ENCODE peak calls at places on chromosome 15, in nine cellular contexts. One of them, this sample, is unnamed.

GRCh38 chr15:52496776-52497470 is 31.8 kb downstream of the MYO5A start:
- DNase-seq in lower lobe of right lung: no peak
- DNase-seq in T-helper 17 cell: no peak
- DNase-seq in NK-92 treated with Interleukin-12 subunit alpha and Interleukin-12 subunit beta, amount 100 ng/mL, for 24 hours: peak
- DNase-seq in globus pallidus: no peak
- DNase-seq in mucosa of gallbladder: no peak
- DNase-seq in HTR-8/SVneo: no peak
- DNase-seq in substantia nigra: no peak
- DNase-seq in A673: no peak
- DNase-seq in this sample: no peak

GRCh38 chr15:100560323-100560722 is 31.6 kb upstream of the CERS3 start:
- DNase-seq in HTR-8/SVneo: no peak
- DNase-seq in mucosa of gallbladder: no peak
- DNase-seq in globus pallidus: no peak
- DNase-seq in T-helper 17 cell: no peak
- DNase-seq in A673: no peak
- DNase-seq in lower lobe of right lung: no peak
- DNase-seq in NK-92 treated with Interleukin-12 subunit alpha and Interleukin-12 subunit beta, amount 100 ng/mL, for 24 hours: no peak
- DNase-seq in substantia nigra: no peak
- DNase-seq in this sample: no peak

GRCh38 chr15:65887565-65887964 is 18.3 kb downstream of the RAB11A start:
- DNase-seq in A673: no peak
- DNase-seq in mucosa of gallbladder: no peak
- DNase-seq in T-helper 17 cell: no peak
- DNase-seq in lower lobe of right lung: no peak
- DNase-seq in NK-92 treated with Interleukin-12 subunit alpha and Interleukin-12 subunit beta, amount 100 ng/mL, for 24 hours: no peak
- DNase-seq in substantia nigra: no peak
- DNase-seq in HTR-8/SVneo: no peak
- DNase-seq in globus pallidus: no peak
- DNase-seq in this sample: peak

GRCh38 chr15:72846027-72846426 is 62.5 kb upstream of the ADPGK start:
- DNase-seq in lower lobe of right lung: no peak
- DNase-seq in mucosa of gallbladder: no peak
- DNase-seq in substantia nigra: no peak
- DNase-seq in NK-92 treated with Interleukin-12 subunit alpha and Interleukin-12 subunit beta, amount 100 ng/mL, for 24 hours: no peak
- DNase-seq in A673: no peak
- DNase-seq in globus pallidus: no peak
- DNase-seq in HTR-8/SVneo: no peak
- DNase-seq in T-helper 17 cell: no peak
- DNase-seq in this sample: no peak

GRCh38 chr15:99143230-99143629 is 38.4 kb downstream of the SYNM start:
- DNase-seq in A673: no peak
- DNase-seq in globus pallidus: no peak
- DNase-seq in mucosa of gallbladder: no peak
- DNase-seq in T-helper 17 cell: no peak
- DNase-seq in lower lobe of right lung: no peak
- DNase-seq in HTR-8/SVneo: no peak
- DNase-seq in NK-92 treated with Interleukin-12 subunit alpha and Interleukin-12 subunit beta, amount 100 ng/mL, for 24 hours: no peak
- DNase-seq in substantia nigra: no peak
- DNase-seq in this sample: no peak

GRCh38 chr15:70091649-70092461 is 5.9 kb downstream of the TLE3 start:
- DNase-seq in globus pallidus: no peak
- DNase-seq in lower lobe of right lung: no peak
- DNase-seq in mucosa of gallbladder: peak
- DNase-seq in substantia nigra: no peak
- DNase-seq in NK-92 treated with Interleukin-12 subunit alpha and Interleukin-12 subunit beta, amount 100 ng/mL, for 24 hours: no peak
- DNase-seq in A673: peak
- DNase-seq in HTR-8/SVneo: no peak
- DNase-seq in T-helper 17 cell: no peak
- DNase-seq in this sample: no peak

GRCh38 chr15:40906101-40906946 is 12.1 kb downstream of the VPS18 start:
- DNase-seq in A673: peak
- DNase-seq in HTR-8/SVneo: peak
- DNase-seq in substantia nigra: peak
- DNase-seq in mucosa of gallbladder: peak
- DNase-seq in NK-92 treated with Interleukin-12 subunit alpha and Interleukin-12 subunit beta, amount 100 ng/mL, for 24 hours: no peak
- DNase-seq in lower lobe of right lung: peak
- DNase-seq in T-helper 17 cell: peak
- DNase-seq in globus pallidus: peak
- DNase-seq in this sample: peak

GRCh38 chr15:89461386-89461785 is 35.0 kb downstream of the RHCG start:
- DNase-seq in lower lobe of right lung: no peak
- DNase-seq in mucosa of gallbladder: no peak
- DNase-seq in NK-92 treated with Interleukin-12 subunit alpha and Interleukin-12 subunit beta, amount 100 ng/mL, for 24 hours: no peak
- DNase-seq in globus pallidus: no peak
- DNase-seq in HTR-8/SVneo: no peak
- DNase-seq in T-helper 17 cell: no peak
- DNase-seq in A673: no peak
- DNase-seq in substantia nigra: no peak
- DNase-seq in this sample: no peak

GRCh38 chr15:74906193-74906449 is 530 bp downstream of the FAM219B start:
- DNase-seq in NK-92 treated with Interleukin-12 subunit alpha and Interleukin-12 subunit beta, amount 100 ng/mL, for 24 hours: no peak
- DNase-seq in T-helper 17 cell: no peak
- DNase-seq in mucosa of gallbladder: no peak
- DNase-seq in A673: peak
- DNase-seq in HTR-8/SVneo: no peak
- DNase-seq in lower lobe of right lung: peak
- DNase-seq in globus pallidus: peak
- DNase-seq in substantia nigra: no peak
- DNase-seq in this sample: peak

GRCh38 chr15:90496791-90497190 is 32.9 kb upstream of the CRTC3 start:
- DNase-seq in A673: no peak
- DNase-seq in T-helper 17 cell: no peak
- DNase-seq in globus pallidus: no peak
- DNase-seq in NK-92 treated with Interleukin-12 subunit alpha and Interleukin-12 subunit beta, amount 100 ng/mL, for 24 hours: no peak
- DNase-seq in HTR-8/SVneo: no peak
- DNase-seq in mucosa of gallbladder: no peak
- DNase-seq in substantia nigra: no peak
- DNase-seq in lower lobe of right lung: no peak
- DNase-seq in this sample: no peak

GRCh38 chr15:100994597-100995446 is 75.7 kb downstream of the LRRK1 start:
- DNase-seq in T-helper 17 cell: no peak
- DNase-seq in lower lobe of right lung: peak
- DNase-seq in NK-92 treated with Interleukin-12 subunit alpha and Interleukin-12 subunit beta, amount 100 ng/mL, for 24 hours: no peak
- DNase-seq in globus pallidus: no peak
- DNase-seq in HTR-8/SVneo: no peak
- DNase-seq in substantia nigra: no peak
- DNase-seq in mucosa of gallbladder: peak
- DNase-seq in A673: no peak
- DNase-seq in this sample: no peak

GRCh38 chr15:100844167-100844566 is 35.5 kb upstream of the ALDH1A3 start:
- DNase-seq in NK-92 treated with Interleukin-12 subunit alpha and Interleukin-12 subunit beta, amount 100 ng/mL, for 24 hours: no peak
- DNase-seq in T-helper 17 cell: no peak
- DNase-seq in HTR-8/SVneo: no peak
- DNase-seq in mucosa of gallbladder: no peak
- DNase-seq in lower lobe of right lung: no peak
- DNase-seq in globus pallidus: no peak
- DNase-seq in A673: no peak
- DNase-seq in substantia nigra: no peak
- DNase-seq in this sample: no peak

GRCh38 chr15:49675051-49675450 is 54.2 kb downstream of the DTWD1 start:
- DNase-seq in globus pallidus: no peak
- DNase-seq in HTR-8/SVneo: peak
- DNase-seq in substantia nigra: no peak
- DNase-seq in T-helper 17 cell: no peak
- DNase-seq in mucosa of gallbladder: no peak
- DNase-seq in lower lobe of right lung: no peak
- DNase-seq in A673: no peak
- DNase-seq in NK-92 treated with Interleukin-12 subunit alpha and Interleukin-12 subunit beta, amount 100 ng/mL, for 24 hours: no peak
- DNase-seq in this sample: no peak

GRCh38 chr15:40264321-40265153 is 18.3 kb downstream of the ANKRD63 start:
- DNase-seq in substantia nigra: no peak
- DNase-seq in HTR-8/SVneo: no peak
- DNase-seq in A673: no peak
- DNase-seq in T-helper 17 cell: no peak
- DNase-seq in mucosa of gallbladder: no peak
- DNase-seq in NK-92 treated with Interleukin-12 subunit alpha and Interleukin-12 subunit beta, amount 100 ng/mL, for 24 hours: no peak
- DNase-seq in lower lobe of right lung: no peak
- DNase-seq in globus pallidus: no peak
- DNase-seq in this sample: no peak

GRCh38 chr15:95761742-95762141 is 568.8 kb upstream of the NR2F2 start:
- DNase-seq in mucosa of gallbladder: no peak
- DNase-seq in T-helper 17 cell: no peak
- DNase-seq in NK-92 treated with Interleukin-12 subunit alpha and Interleukin-12 subunit beta, amount 100 ng/mL, for 24 hours: no peak
- DNase-seq in lower lobe of right lung: no peak
- DNase-seq in globus pallidus: no peak
- DNase-seq in HTR-8/SVneo: no peak
- DNase-seq in A673: no peak
- DNase-seq in substantia nigra: no peak
- DNase-seq in this sample: no peak

GRCh38 chr15:94607176-94607654 is 375.9 kb downstream of the MCTP2 start:
- DNase-seq in NK-92 treated with Interleukin-12 subunit alpha and Interleukin-12 subunit beta, amount 100 ng/mL, for 24 hours: no peak
- DNase-seq in lower lobe of right lung: no peak
- DNase-seq in A673: peak
- DNase-seq in HTR-8/SVneo: no peak
- DNase-seq in substantia nigra: no peak
- DNase-seq in mucosa of gallbladder: peak
- DNase-seq in globus pallidus: peak
- DNase-seq in T-helper 17 cell: no peak
- DNase-seq in this sample: peak

GRCh38 chr15:77768107-77768506 is 135.4 kb upstream of the LINGO1 start:
- DNase-seq in NK-92 treated with Interleukin-12 subunit alpha and Interleukin-12 subunit beta, amount 100 ng/mL, for 24 hours: no peak
- DNase-seq in mucosa of gallbladder: no peak
- DNase-seq in A673: no peak
- DNase-seq in globus pallidus: no peak
- DNase-seq in T-helper 17 cell: no peak
- DNase-seq in HTR-8/SVneo: no peak
- DNase-seq in substantia nigra: no peak
- DNase-seq in lower lobe of right lung: no peak
- DNase-seq in this sample: no peak

GRCh38 chr15:46502668-46503067 is 867.8 kb downstream of the SQOR start:
- DNase-seq in T-helper 17 cell: no peak
- DNase-seq in HTR-8/SVneo: peak
- DNase-seq in A673: peak
- DNase-seq in lower lobe of right lung: no peak
- DNase-seq in NK-92 treated with Interleukin-12 subunit alpha and Interleukin-12 subunit beta, amount 100 ng/mL, for 24 hours: no peak
- DNase-seq in substantia nigra: no peak
- DNase-seq in globus pallidus: no peak
- DNase-seq in mucosa of gallbladder: no peak
- DNase-seq in this sample: no peak

GRCh38 chr15:75508741-75509532 is 57.4 kb upstream of the SIN3A start:
- DNase-seq in NK-92 treated with Interleukin-12 subunit alpha and Interleukin-12 subunit beta, amount 100 ng/mL, for 24 hours: no peak
- DNase-seq in mucosa of gallbladder: no peak
- DNase-seq in substantia nigra: no peak
- DNase-seq in HTR-8/SVneo: no peak
- DNase-seq in globus pallidus: no peak
- DNase-seq in lower lobe of right lung: no peak
- DNase-seq in A673: peak
- DNase-seq in T-helper 17 cell: no peak
- DNase-seq in this sample: peak

GRCh38 chr15:95302206-95302605 is 1028.3 kb upstream of the NR2F2 start:
- DNase-seq in HTR-8/SVneo: no peak
- DNase-seq in globus pallidus: no peak
- DNase-seq in mucosa of gallbladder: no peak
- DNase-seq in NK-92 treated with Interleukin-12 subunit alpha and Interleukin-12 subunit beta, amount 100 ng/mL, for 24 hours: no peak
- DNase-seq in A673: peak
- DNase-seq in substantia nigra: no peak
- DNase-seq in lower lobe of right lung: no peak
- DNase-seq in T-helper 17 cell: no peak
- DNase-seq in this sample: no peak

GRCh38 chr15:40936709-40937666 is 7.8 kb downstream of the DLL4 start:
- DNase-seq in substantia nigra: no peak
- DNase-seq in A673: peak
- DNase-seq in globus pallidus: no peak
- DNase-seq in mucosa of gallbladder: no peak
- DNase-seq in HTR-8/SVneo: no peak
- DNase-seq in NK-92 treated with Interleukin-12 subunit alpha and Interleukin-12 subunit beta, amount 100 ng/mL, for 24 hours: no peak
- DNase-seq in T-helper 17 cell: no peak
- DNase-seq in lower lobe of right lung: no peak
- DNase-seq in this sample: no peak

GRCh38 chr15:40769310-40770146 is at the start of gene C15orf62:
- DNase-seq in T-helper 17 cell: no peak
- DNase-seq in A673: peak
- DNase-seq in lower lobe of right lung: peak
- DNase-seq in globus pallidus: no peak
- DNase-seq in substantia nigra: no peak
- DNase-seq in HTR-8/SVneo: peak
- DNase-seq in NK-92 treated with Interleukin-12 subunit alpha and Interleukin-12 subunit beta, amount 100 ng/mL, for 24 hours: no peak
- DNase-seq in mucosa of gallbladder: peak
- DNase-seq in this sample: peak

GRCh38 chr15:66170042-66170441 is 83.5 kb downstream of the MEGF11 start:
- DNase-seq in mucosa of gallbladder: no peak
- DNase-seq in lower lobe of right lung: no peak
- DNase-seq in substantia nigra: no peak
- DNase-seq in globus pallidus: no peak
- DNase-seq in NK-92 treated with Interleukin-12 subunit alpha and Interleukin-12 subunit beta, amount 100 ng/mL, for 24 hours: no peak
- DNase-seq in HTR-8/SVneo: no peak
- DNase-seq in A673: no peak
- DNase-seq in T-helper 17 cell: no peak
- DNase-seq in this sample: no peak

GRCh38 chr15:35206060-35206675 is 121.1 kb upstream of the NANOGP8 start:
- DNase-seq in globus pallidus: no peak
- DNase-seq in HTR-8/SVneo: no peak
- DNase-seq in lower lobe of right lung: no peak
- DNase-seq in mucosa of gallbladder: no peak
- DNase-seq in substantia nigra: no peak
- DNase-seq in A673: peak
- DNase-seq in T-helper 17 cell: no peak
- DNase-seq in NK-92 treated with Interleukin-12 subunit alpha and Interleukin-12 subunit beta, amount 100 ng/mL, for 24 hours: no peak
- DNase-seq in this sample: no peak

GRCh38 chr15:45612790-45613415 is 21.9 kb upstream of the SQOR start:
- DNase-seq in mucosa of gallbladder: no peak
- DNase-seq in T-helper 17 cell: no peak
- DNase-seq in lower lobe of right lung: no peak
- DNase-seq in globus pallidus: no peak
- DNase-seq in substantia nigra: no peak
- DNase-seq in NK-92 treated with Interleukin-12 subunit alpha and Interleukin-12 subunit beta, amount 100 ng/mL, for 24 hours: no peak
- DNase-seq in A673: no peak
- DNase-seq in HTR-8/SVneo: no peak
- DNase-seq in this sample: no peak

GRCh38 chr15:70284438-70285214 is 186.9 kb upstream of the TLE3 start:
- DNase-seq in globus pallidus: peak
- DNase-seq in substantia nigra: no peak
- DNase-seq in HTR-8/SVneo: no peak
- DNase-seq in A673: no peak
- DNase-seq in NK-92 treated with Interleukin-12 subunit alpha and Interleukin-12 subunit beta, amount 100 ng/mL, for 24 hours: no peak
- DNase-seq in lower lobe of right lung: peak
- DNase-seq in mucosa of gallbladder: no peak
- DNase-seq in T-helper 17 cell: no peak
- DNase-seq in this sample: peak

GRCh38 chr15:63719281-63719680 is 114.5 kb downstream of the HERC1 start:
- DNase-seq in A673: no peak
- DNase-seq in lower lobe of right lung: no peak
- DNase-seq in globus pallidus: no peak
- DNase-seq in NK-92 treated with Interleukin-12 subunit alpha and Interleukin-12 subunit beta, amount 100 ng/mL, for 24 hours: no peak
- DNase-seq in mucosa of gallbladder: no peak
- DNase-seq in HTR-8/SVneo: no peak
- DNase-seq in substantia nigra: no peak
- DNase-seq in T-helper 17 cell: no peak
- DNase-seq in this sample: no peak

GRCh38 chr15:98796685-98797084 is 148.3 kb downstream of the IGF1R start:
- DNase-seq in A673: no peak
- DNase-seq in NK-92 treated with Interleukin-12 subunit alpha and Interleukin-12 subunit beta, amount 100 ng/mL, for 24 hours: no peak
- DNase-seq in lower lobe of right lung: no peak
- DNase-seq in HTR-8/SVneo: no peak
- DNase-seq in globus pallidus: no peak
- DNase-seq in T-helper 17 cell: no peak
- DNase-seq in substantia nigra: no peak
- DNase-seq in mucosa of gallbladder: no peak
- DNase-seq in this sample: no peak

GRCh38 chr15:29568840-29569532 is 253.3 kb downstream of the TJP1 start:
- DNase-seq in HTR-8/SVneo: peak
- DNase-seq in substantia nigra: no peak
- DNase-seq in mucosa of gallbladder: peak
- DNase-seq in A673: peak
- DNase-seq in globus pallidus: no peak
- DNase-seq in lower lobe of right lung: no peak
- DNase-seq in T-helper 17 cell: no peak
- DNase-seq in NK-92 treated with Interleukin-12 subunit alpha and Interleukin-12 subunit beta, amount 100 ng/mL, for 24 hours: no peak
- DNase-seq in this sample: peak

GRCh38 chr15:62809106-62809967 is 233.2 kb upstream of the TPM1 start:
- DNase-seq in mucosa of gallbladder: no peak
- DNase-seq in globus pallidus: no peak
- DNase-seq in HTR-8/SVneo: peak
- DNase-seq in T-helper 17 cell: no peak
- DNase-seq in NK-92 treated with Interleukin-12 subunit alpha and Interleukin-12 subunit beta, amount 100 ng/mL, for 24 hours: no peak
- DNase-seq in substantia nigra: no peak
- DNase-seq in lower lobe of right lung: no peak
- DNase-seq in A673: no peak
- DNase-seq in this sample: no peak

GRCh38 chr15:84992157-84992940 is 10.7 kb downstream of the PDE8A start:
- DNase-seq in T-helper 17 cell: no peak
- DNase-seq in mucosa of gallbladder: no peak
- DNase-seq in substantia nigra: no peak
- DNase-seq in HTR-8/SVneo: peak
- DNase-seq in lower lobe of right lung: no peak
- DNase-seq in A673: no peak
- DNase-seq in globus pallidus: no peak
- DNase-seq in NK-92 treated with Interleukin-12 subunit alpha and Interleukin-12 subunit beta, amount 100 ng/mL, for 24 hours: peak
- DNase-seq in this sample: no peak